ENCODE peak calls at places on chromosomes 13 and 19, in six cellular contexts. K is GM23338, P is PC-3, Z is fibroblast of lung, W is MM.1S, V is H1. E is an unnamed sample.

GRCh38 chr19:46697142-46697960 is 19.6 kb downstream of the PRKD2 start:
- DNase-seq in K (peak; percentile 99), P (no peak), Z (peak; percentile 71), W (no peak), V (peak; percentile 96), E (no peak)

GRCh38 chr13:48094404-48094780 is 512 bp downstream of the MED4 start:
- DNase-seq in K (peak; percentile 24), P (no peak), Z (peak; percentile 4), W (no peak), V (no peak), E (no peak)

GRCh38 chr19:926595-927043 is 784 bp downstream of the ARID3A start:
- DNase-seq in K (peak; percentile 69), P (peak; percentile 26), Z (no peak), W (peak; percentile 70), V (no peak), E (no peak)

GRCh38 chr19:23526302-23526701 is 131.0 kb upstream of the ZNF91 start:
- DNase-seq in K (no peak), P (peak; percentile 34), Z (no peak), W (no peak), V (no peak), E (peak; percentile 35)

GRCh38 chr19:40143612-40144011 is 47.6 kb upstream of the MAP3K10 start:
- DNase-seq in K (peak; percentile 20), P (no peak), Z (peak; percentile 24), W (peak; percentile 96), V (no peak), E (no peak)

GRCh38 chr13:51065372-51066090 is 45.5 kb downstream of the C13orf42 start:
- DNase-seq in K (no peak), P (no peak), Z (no peak), W (no peak), V (no peak), E (no peak)

GRCh38 chr13:74134226-74134776 is at the start of gene KLF12:
- DNase-seq in K (peak; percentile 85), P (peak; percentile 81), Z (peak; percentile 95), W (peak; percentile 96), V (peak; percentile 67), E (peak; percentile 85)

GRCh38 chr19:49497047-49497789 is 984 bp downstream of the RPS11 start:
- DNase-seq in K (peak; percentile 78), P (peak; percentile 65), Z (peak; percentile 65), W (peak; percentile 62), V (no peak), E (peak; percentile 55)

GRCh38 chr13:27037571-27037970 is 134.0 kb downstream of the USP12 start:
- DNase-seq in K (no peak), P (no peak), Z (no peak), W (no peak), V (no peak), E (no peak)

GRCh38 chr13:64333888-64334287 is 2896.2 kb downstream of the PCDH9 start:
- DNase-seq in K (peak; percentile 15), P (no peak), Z (no peak), W (no peak), V (no peak), E (no peak)

GRCh38 chr19:23999821-24000610 is 85.3 kb downstream of the ZNF726 start:
- DNase-seq in K (no peak), P (no peak), Z (no peak), W (no peak), V (no peak), E (peak; percentile 25)

GRCh38 chr13:66886248-66886647 is 343.9 kb downstream of the PCDH9 start:
- DNase-seq in K (peak; percentile 3), P (no peak), Z (no peak), W (no peak), V (no peak), E (no peak)

GRCh38 chr13:27036236-27036981 is 135.2 kb downstream of the USP12 start:
- DNase-seq in K (no peak), P (peak; percentile 72), Z (peak; percentile 47), W (no peak), V (no peak), E (peak; percentile 11)

GRCh38 chr13:33433316-33433715 is 147.8 kb upstream of the STARD13 start:
- DNase-seq in K (no peak), P (no peak), Z (no peak), W (no peak), V (no peak), E (no peak)

GRCh38 chr19:58450836-58451357 is 525 bp upstream of the ZNF324B start:
- DNase-seq in K (no peak), P (peak; percentile 51), Z (no peak), W (no peak), V (no peak), E (no peak)

DNA sequence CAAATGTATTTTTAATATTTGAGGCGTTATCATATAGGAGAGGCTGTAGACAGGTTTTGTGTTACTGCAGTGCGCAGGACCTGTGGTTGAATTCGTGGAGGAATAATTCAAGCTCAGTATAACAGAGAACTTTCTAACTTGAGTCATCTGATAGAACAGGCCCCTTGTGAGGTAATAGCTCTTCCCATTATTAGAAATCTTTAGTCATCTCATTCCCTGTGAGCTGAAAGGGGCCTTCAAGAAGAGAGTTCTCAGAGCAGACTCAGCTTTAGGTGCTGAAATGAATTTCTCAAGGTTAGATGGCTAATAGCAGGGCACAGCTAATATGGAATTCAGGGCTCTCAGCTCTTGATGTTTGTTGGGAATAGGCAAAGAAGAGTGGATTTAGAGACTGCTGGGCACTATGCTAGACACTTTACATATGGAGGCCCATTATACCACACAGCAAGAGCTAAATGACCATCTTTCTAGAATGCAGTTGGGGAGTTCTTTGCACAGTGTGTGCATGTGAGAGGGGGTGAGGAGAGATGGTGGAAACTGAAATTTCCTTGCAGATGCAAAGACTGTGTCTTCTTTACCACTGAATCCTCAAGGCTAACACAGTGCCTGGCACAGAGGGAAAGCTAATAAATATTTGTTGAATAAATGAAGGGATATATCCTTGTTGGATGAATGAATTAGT is 89.5 kb downstream of the DGKH start:
- DNase-seq in K (no peak), P (no peak), Z (no peak), W (no peak), V (no peak), E (no peak)
- H3K4me1 ChIP-seq in K (no peaks in the 10 kb centered on the region), P (peaks cover 17% of the 10 kb centered on the region), Z (peaks cover 9% of the 10 kb centered on the region), W (peaks cover 6% of the 10 kb centered on the region), V (no peaks in the 10 kb centered on the region), E (peaks cover 13% of the 10 kb centered on the region)

GRCh38 chr19:41295506-41295905 is 14.5 kb upstream of the CCDC97 start:
- DNase-seq in K (no peak), P (no peak), Z (no peak), W (no peak), V (no peak), E (no peak)

GRCh38 chr19:41296323-41296935 is 13.5 kb upstream of the CCDC97 start:
- DNase-seq in K (no peak), P (peak; percentile 60), Z (no peak), W (peak; percentile 64), V (no peak), E (peak; percentile 46)

GRCh38 chr19:41297628-41298326 is 12.2 kb upstream of the CCDC97 start:
- DNase-seq in K (no peak), P (no peak), Z (no peak), W (peak; percentile 90), V (no peak), E (no peak)

GRCh38 chr19:41298327-41298964 is 11.5 kb upstream of the CCDC97 start:
- DNase-seq in K (no peak), P (no peak), Z (peak; percentile 81), W (peak; percentile 64), V (no peak), E (no peak)

DNA sequence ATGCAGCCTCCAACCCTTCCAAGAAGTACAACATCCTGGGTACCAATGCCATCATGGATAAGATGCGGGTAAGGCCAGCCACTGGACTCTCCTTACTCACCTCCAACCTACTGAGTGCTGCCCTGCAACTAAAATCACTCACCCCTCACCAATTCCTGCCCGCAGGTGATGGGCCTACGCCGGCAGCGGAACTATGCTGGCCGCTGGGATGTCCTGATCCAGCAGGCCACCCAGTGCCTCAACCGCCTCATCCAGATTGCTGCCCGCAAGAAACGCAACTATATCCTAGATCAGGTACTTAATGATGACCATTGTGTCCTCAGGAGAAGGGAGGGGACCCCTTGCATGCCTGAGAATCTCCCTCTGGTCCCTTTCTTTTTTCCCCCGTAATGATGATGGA is 15.6 kb upstream of the CCDC97 start:
- DNase-seq in K (no peak), P (no peak), Z (no peak), W (no peak), V (no peak), E (no peak)
- H4K20me1 ChIP-seq in K (peaks cover 47% of the 10 kb centered on the region), P (no peaks in the 10 kb centered on the region), Z (no peaks in the 10 kb centered on the region), W (no peaks in the 10 kb centered on the region), V (peaks cover 21% of the 10 kb centered on the region), E (peaks cover 18% of the 10 kb centered on the region)

GRCh38 chr19:10290876-10291553 is 1.3 kb downstream of the ICAM5 start:
- DNase-seq in K (peak; percentile 76), P (peak; percentile 56), Z (peak; percentile 40), W (peak; percentile 32), V (no peak), E (no peak)
- TF ChIP-seq EZH2 in K (peak; percentile 63), P (no peak), Z (no peak), W (no peak), V (peak; percentile 87), E (no peak)

DNA sequence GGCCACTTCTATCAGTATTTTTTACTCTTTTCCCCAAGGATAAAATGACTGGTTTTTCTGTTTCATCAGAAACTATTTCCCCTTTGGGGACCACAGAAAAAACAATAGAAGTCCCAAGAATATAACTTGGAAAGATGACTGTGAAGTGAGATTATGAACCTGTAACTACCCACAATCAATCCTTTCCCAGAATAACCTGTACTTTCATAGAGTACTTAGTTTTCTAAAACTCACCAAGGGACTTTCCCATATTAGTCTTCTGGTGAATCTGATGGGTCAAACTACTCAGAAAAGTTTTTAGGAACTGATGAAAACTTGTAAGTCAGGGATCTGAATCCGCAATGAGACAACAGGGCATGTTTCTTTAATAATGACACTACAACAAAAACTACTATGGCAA is 62.6 kb downstream of the STK24 start:
- DNase-seq in K (no peak), P (no peak), Z (no peak), W (no peak), V (no peak), E (no peak)
- H3K4me1 ChIP-seq in K (peaks cover 10% of the 10 kb centered on the region), P (peaks cover 25% of the 10 kb centered on the region), Z (peaks cover 10% of the 10 kb centered on the region), W (peaks cover 35% of the 10 kb centered on the region), V (no peaks in the 10 kb centered on the region), E (peaks cover 18% of the 10 kb centered on the region)

GRCh38 chr19:38209152-38209551 is 14.9 kb downstream of the DPF1 start:
- DNase-seq in K (peak; percentile 84), P (no peak), Z (no peak), W (no peak), V (no peak), E (no peak)
- H4K20me1 ChIP-seq in K (no peaks in the 10 kb centered on the region), P (no peaks in the 10 kb centered on the region), Z (no peaks in the 10 kb centered on the region), W (no peaks in the 10 kb centered on the region), V (peaks cover 1% of the 10 kb centered on the region), E (no peaks in the 10 kb centered on the region)

DNA sequence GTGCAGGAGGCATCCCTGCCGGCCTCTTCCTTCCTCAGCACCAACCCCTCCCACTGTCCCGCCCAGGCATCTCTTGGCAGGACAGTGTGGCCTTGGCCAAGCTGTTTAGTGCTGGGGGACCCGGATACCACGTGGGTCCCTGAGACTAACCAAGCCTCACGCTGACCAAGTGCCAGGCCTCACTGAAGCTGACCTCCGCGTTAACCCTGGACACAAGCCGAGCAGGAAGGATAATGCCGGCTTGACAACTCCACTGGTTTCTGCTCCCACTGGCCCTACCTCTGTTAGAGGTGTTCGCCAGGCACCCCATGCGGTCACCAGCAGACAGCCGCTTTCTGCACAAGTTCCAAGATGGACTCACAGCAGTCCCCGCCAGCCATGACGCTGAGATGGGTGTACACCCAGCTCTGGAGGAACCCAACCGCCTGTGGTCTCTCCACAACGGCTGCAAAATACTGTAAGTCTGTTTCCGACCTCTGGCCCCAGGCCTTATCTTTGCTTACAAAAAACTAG is 12.4 kb downstream of the GRTP1 start:
- DNase-seq in K (no peak), P (no peak), Z (peak; percentile 22), W (no peak), V (no peak), E (no peak)
- TF ChIP-seq EZH2 in K (no peak), P (no peak), Z (no peak), W (no peak), V (no peak), E (no peak)

GRCh38 chr13:98543380-98544104 is 33.4 kb downstream of the STK24 start:
- DNase-seq in K (no peak), P (no peak), Z (no peak), W (no peak), V (no peak), E (no peak)
- H3K4me1 ChIP-seq in K (peaks cover 50% of the 10 kb centered on the region), P (no peaks in the 10 kb centered on the region), Z (peaks cover 43% of the 10 kb centered on the region), W (peaks cover 17% of the 10 kb centered on the region), V (peaks cover 18% of the 10 kb centered on the region), E (peaks cover 13% of the 10 kb centered on the region)

E was measured in PC-9.